ENCODE peak calls at places on chromosomes 2 and 18, in six cellular contexts. Z is NCI-H146; K is NCI-H345; B is stimulated activated CD8-positive, alpha-beta memory T cell treated with anti-CD3 and anti-CD28 coated beads, Interleukin-4, amount 100 ng/mL, for 24 hours; X is omental fat pad; A is GM23338. G is an unnamed sample.
A peak's percentile ranks its signal among the peaks of the same experiment; 100 is the strongest.

GRCh38 chr2:18441583-18441982 is 118.9 kb downstream of the RDH14 start:
- DNase-seq in Z (no peak), K (no peak), B (no peak), X (no peak), A (no peak), G (no peak)

GRCh38 chr2:99725810-99726209 is 236.0 kb upstream of the REV1 start:
- DNase-seq in Z (no peak), K (no peak), B (no peak), X (no peak), A (no peak), G (no peak)

GRCh38 chr2:239120664-239121063 is 272.8 kb downstream of the TWIST2 start:
- DNase-seq in Z (no peak), K (no peak), B (no peak), X (no peak), A (no peak), G (no peak)

GRCh38 chr18:22711381-22711717 is 221.8 kb upstream of the RBBP8 start:
- DNase-seq in Z (no peak), K (no peak), B (no peak), X (no peak), A (no peak), G (no peak)

GRCh38 chr2:64049633-64050220 is 30.5 kb upstream of the VPS54 start:
- DNase-seq in Z (peak; percentile 72), K (peak; percentile 73), B (peak; percentile 36), X (no peak), A (peak; percentile 84), G (peak; percentile 54)

GRCh38 chr2:24818721-24819167 is 25.5 kb downstream of the CENPO start:
- DNase-seq in Z (no peak), K (no peak), B (no peak), X (no peak), A (no peak), G (no peak)

GRCh38 chr2:127330753-127331152 is 36.8 kb upstream of the ERCC3 start:
- DNase-seq in Z (no peak), K (no peak), B (no peak), X (no peak), A (no peak), G (no peak)

GRCh38 chr18:78751664-78752063 is 228.0 kb upstream of the SALL3 start:
- DNase-seq in Z (no peak), K (no peak), B (no peak), X (no peak), A (no peak), G (no peak)

GRCh38 chr2:129716781-129717559 is 262.5 kb upstream of the RAB6C start:
- DNase-seq in Z (no peak), K (no peak), B (no peak), X (no peak), A (peak; percentile 9), G (no peak)

GRCh38 chr2:67065046-67065445 is 332.1 kb upstream of the ETAA1 start:
- DNase-seq in Z (no peak), K (no peak), B (no peak), X (no peak), A (no peak), G (no peak)

GRCh38 chr2:191976436-191976835 is 129.5 kb upstream of the CAVIN2 start:
- DNase-seq in Z (peak; percentile 17), K (no peak), B (no peak), X (no peak), A (no peak), G (no peak)

GRCh38 chr2:241148891-241149674 is at the start of gene PASK:
- DNase-seq in Z (peak; percentile 97), K (peak; percentile 99), B (peak; percentile 89), X (peak; percentile 82), A (peak; percentile 99), G (peak; percentile 96)

GRCh38 chr2:10274983-10275802 is 27.5 kb upstream of the HPCAL1 start:
- DNase-seq in Z (no peak), K (no peak), B (no peak), X (no peak), A (no peak), G (no peak)

GRCh38 chr2:74887445-74887951 is 53.6 kb downstream of the HK2 start:
- DNase-seq in Z (no peak), K (no peak), B (no peak), X (no peak), A (no peak), G (no peak)

GRCh38 chr2:29844713-29845320 is 76.6 kb downstream of the ALK start:
- DNase-seq in Z (no peak), K (no peak), B (no peak), X (no peak), A (no peak), G (no peak)

GRCh38 chr2:76667764-76668163 is 854.4 kb downstream of the LRRTM4 start:
- DNase-seq in Z (no peak), K (no peak), B (no peak), X (no peak), A (no peak), G (no peak)

GRCh38 chr2:37877457-37878315 is 47.4 kb upstream of the RMDN2 start:
- DNase-seq in Z (peak; percentile 71), K (peak; percentile 77), B (no peak), X (no peak), A (peak; percentile 81), G (peak; percentile 45)

GRCh38 chr2:198863655-198864054 is 594.1 kb downstream of the SATB2 start:
- DNase-seq in Z (no peak), K (no peak), B (no peak), X (no peak), A (no peak), G (no peak)

GRCh38 chr2:24861500-24861899 is 58.5 kb downstream of the ADCY3 start:
- DNase-seq in Z (no peak), K (no peak), B (no peak), X (no peak), A (no peak), G (no peak)

GRCh38 chr2:241261628-241262027 is 53.8 kb downstream of the HDLBP start:
- DNase-seq in Z (no peak), K (no peak), B (no peak), X (no peak), A (no peak), G (no peak)

GRCh38 chr2:56615750-56616149 is 432.0 kb downstream of the CCDC85A start:
- DNase-seq in Z (no peak), K (no peak), B (no peak), X (no peak), A (no peak), G (no peak)

GRCh38 chr2:163878718-163879117 is 142.9 kb upstream of the FIGN start:
- DNase-seq in Z (no peak), K (no peak), B (no peak), X (no peak), A (peak; percentile 79), G (no peak)

GRCh38 chr2:230441188-230441897 is 25.3 kb downstream of the SP100 start:
- DNase-seq in Z (no peak), K (no peak), B (peak; percentile 27), X (no peak), A (no peak), G (no peak)

GRCh38 chr2:96940026-96940601 is 46.3 kb downstream of the FAM178B start:
- DNase-seq in Z (no peak), K (peak; percentile 15), B (no peak), X (no peak), A (no peak), G (no peak)

GRCh38 chr2:192288290-192288689 is 93.6 kb upstream of the TMEFF2 start:
- DNase-seq in Z (peak; percentile 51), K (no peak), B (no peak), X (no peak), A (no peak), G (peak; percentile 22)

GRCh38 chr18:42559292-42559691 is 556.2 kb downstream of the RIT2 start:
- DNase-seq in Z (no peak), K (no peak), B (no peak), X (no peak), A (no peak), G (no peak)

GRCh38 chr18:596288-596881 is 403 bp upstream of the CLUL1 start:
- DNase-seq in Z (peak; percentile 92), K (peak; percentile 87), B (no peak), X (peak; percentile 29), A (peak; percentile 85), G (peak; percentile 60)

GRCh38 chr2:233857511-233858118 is 3.3 kb upstream of the HJURP start:
- DNase-seq in Z (peak; percentile 41), K (no peak), B (peak; percentile 23), X (no peak), A (peak; percentile 73), G (no peak)

GRCh38 chr2:212360068-212360460 is 178.5 kb downstream of the ERBB4 start:
- DNase-seq in Z (peak; percentile 12), K (no peak), B (no peak), X (no peak), A (no peak), G (no peak)

GRCh38 chr2:234963785-234964615 is 12.2 kb downstream of the SH3BP4 start:
- DNase-seq in Z (no peak), K (no peak), B (no peak), X (peak; percentile 22), A (no peak), G (no peak)

GRCh38 chr2:12602661-12603060 is 114.1 kb upstream of the TRIB2 start:
- DNase-seq in Z (no peak), K (no peak), B (no peak), X (no peak), A (no peak), G (no peak)

GRCh38 chr2:39175391-39175790 is 54.5 kb upstream of the SOS1 start:
- DNase-seq in Z (no peak), K (no peak), B (no peak), X (no peak), A (no peak), G (no peak)

GRCh38 chr2:8225257-8225656 is 456.6 kb upstream of the ID2 start:
- DNase-seq in Z (no peak), K (no peak), B (no peak), X (no peak), A (no peak), G (no peak)

GRCh38 chr2:165902929-165903328 is 50.6 kb downstream of the TTC21B start:
- DNase-seq in Z (no peak), K (no peak), B (no peak), X (no peak), A (no peak), G (no peak)

GRCh38 chr2:107025869-107026380 is 140.0 kb upstream of the ST6GAL2 start:
- DNase-seq in Z (no peak), K (no peak), B (no peak), X (no peak), A (no peak), G (no peak)

GRCh38 chr18:23169683-23170082 is 34.4 kb downstream of the CABLES1 start:
- DNase-seq in Z (no peak), K (no peak), B (no peak), X (no peak), A (peak; percentile 79), G (no peak)